ENCODE peak calls at places on chromosomes 5 and 9, in five cellular contexts. B is C1 segment of cervical spinal cord, K is posterior cingulate gyrus, G is NCI-H1105, R is dermis blood vessel endothelial cell. X is an unnamed sample.

GRCh38 chr9:84697494-84698114 is 28.1 kb downstream of the NTRK2 start:
- DNase-seq in G (peak; percentile 50), R (peak; percentile 61), K (peak; percentile 68), B (no peak), X (peak; percentile 25)

GRCh38 chr9:69605406-69605805 is 66.8 kb downstream of the APBA1 start:
- DNase-seq in B (no peak), K (no peak), G (no peak), R (peak; percentile 45), X (peak; percentile 51)

GRCh38 chr5:154260860-154261235 is 70.3 kb downstream of the GALNT10 start:
- DNase-seq in R (no peak), K (no peak), G (no peak), B (no peak), X (no peak)

GRCh38 chr5:3359642-3360041 is 236.0 kb upstream of the IRX1 start:
- DNase-seq in B (no peak), R (no peak), K (no peak), G (no peak), X (no peak)

GRCh38 chr5:79849486-79850315 is 141.4 kb downstream of the MTX3 start:
- DNase-seq in G (no peak), K (no peak), R (no peak), B (no peak), X (no peak)

GRCh38 chr9:134457321-134457923 is 131.2 kb downstream of the RXRA start:
- DNase-seq in R (no peak), B (no peak), K (no peak), G (no peak), X (no peak)

GRCh38 chr9:93205896-93206575 is 22.1 kb downstream of the WNK2 start:
- DNase-seq in B (no peak), R (no peak), G (no peak), K (no peak), X (no peak)

GRCh38 chr5:32059779-32060178 is 114.3 kb downstream of the GOLPH3 start:
- DNase-seq in B (no peak), G (no peak), R (no peak), K (no peak), X (no peak)

GRCh38 chr9:124248992-124249391 is 8.8 kb upstream of the NEK6 start:
- DNase-seq in K (no peak), B (no peak), R (no peak), G (no peak), X (no peak)

GRCh38 chr5:133364916-133365315 is 247.4 kb downstream of the FSTL4 start:
- DNase-seq in R (no peak), G (no peak), B (no peak), K (no peak), X (no peak)

GRCh38 chr5:54743997-54744788 is 226.6 kb downstream of the SNX18 start:
- DNase-seq in K (no peak), B (no peak), G (no peak), R (peak; percentile 68), X (peak; percentile 56)

GRCh38 chr5:133455681-133456080 is 156.7 kb downstream of the FSTL4 start:
- DNase-seq in G (no peak), K (no peak), B (no peak), R (no peak), X (no peak)

GRCh38 chr9:112796485-112796884 is 45.9 kb downstream of the SNX30 start:
- DNase-seq in G (no peak), R (no peak), K (no peak), B (no peak), X (no peak)

GRCh38 chr9:76159288-76159926 is 234.8 kb downstream of the RFK start:
- DNase-seq in K (no peak), R (no peak), G (no peak), B (no peak), X (no peak)

GRCh38 chr5:79346420-79346824 is 110.5 kb downstream of the JMY start:
- DNase-seq in G (no peak), R (no peak), B (no peak), K (no peak), X (no peak)

GRCh38 chr9:136995772-136996308 is 528 bp downstream of the CLIC3 start:
- DNase-seq in G (no peak), R (no peak), B (no peak), K (no peak), X (no peak)

GRCh38 chr9:35287986-35288515 is 126.2 kb downstream of the UNC13B start:
- DNase-seq in R (peak; percentile 21), K (no peak), G (no peak), B (no peak), X (peak; percentile 37)

GRCh38 chr9:115300116-115300515 is 182.2 kb upstream of the TNC start:
- DNase-seq in B (no peak), G (no peak), R (no peak), K (no peak), X (no peak)

GRCh38 chr9:76414656-76415055 is 20.4 kb upstream of the RFK start:
- DNase-seq in K (no peak), R (peak; percentile 85), B (no peak), G (no peak), X (no peak)

GRCh38 chr5:131245948-131246347 is 17.9 kb upstream of the CDC42SE2 start:
- DNase-seq in K (no peak), G (no peak), B (no peak), R (no peak), X (no peak)

GRCh38 chr9:124526174-124526573 is 19.0 kb upstream of the NR5A1 start:
- DNase-seq in R (no peak), B (no peak), K (no peak), G (no peak), X (no peak)

GRCh38 chr5:174175869-174176268 is 130.4 kb downstream of the NSG2 start:
- DNase-seq in B (no peak), R (no peak), G (no peak), K (peak; percentile 25), X (no peak)

GRCh38 chr5:150119421-150120061 is 33.2 kb upstream of the CSF1R start:
- DNase-seq in G (no peak), K (no peak), B (no peak), R (peak; percentile 35), X (no peak)

GRCh38 chr5:125823572-125823971 is 599.6 kb upstream of the GRAMD2B start:
- DNase-seq in B (no peak), R (no peak), K (no peak), G (no peak), X (no peak)

GRCh38 chr9:35552837-35553236 is 52.2 kb upstream of the TESK1 start:
- DNase-seq in B (no peak), G (no peak), R (no peak), K (no peak), X (no peak)

GRCh38 chr9:92711844-92712243 is 41.9 kb upstream of the IPPK start:
- DNase-seq in B (no peak), G (no peak), K (no peak), R (peak; percentile 28), X (no peak)

GRCh38 chr5:176542596-176543427 is 5.6 kb upstream of the RNF44 start:
- DNase-seq in B (no peak), G (no peak), K (no peak), R (peak; percentile 52), X (no peak)

GRCh38 chr9:74035786-74036185 is 461.3 kb upstream of the RORB start:
- DNase-seq in B (no peak), K (no peak), R (no peak), G (peak; percentile 32), X (no peak)

GRCh38 chr9:21078702-21079101 is 960 bp upstream of the IFNB1 start:
- DNase-seq in G (no peak), K (no peak), B (no peak), R (no peak), X (no peak)

GRCh38 chr9:132631685-132632084 is 38.1 kb downstream of the DDX31 start:
- DNase-seq in K (no peak), B (no peak), R (no peak), G (no peak), X (no peak)

GRCh38 chr5:55134053-55134722 is 25.8 kb upstream of the GPX8 start:
- DNase-seq in R (no peak), K (no peak), B (no peak), G (no peak), X (no peak)

GRCh38 chr9:127370651-127371648 is 26.0 kb upstream of the SLC2A8 start:
- DNase-seq in R (no peak), B (no peak), G (no peak), K (no peak), X (no peak)

GRCh38 chr5:31469886-31470285 is 62.0 kb downstream of the DROSHA start:
- DNase-seq in R (no peak), B (no peak), G (no peak), K (no peak), X (no peak)

GRCh38 chr5:179115845-179116524 is 55.8 kb downstream of the ZNF354C start:
- DNase-seq in B (no peak), K (no peak), G (no peak), R (no peak), X (no peak)

GRCh38 chr5:67160985-67161384 is 35.6 kb downstream of the CD180 start:
- DNase-seq in G (no peak), B (no peak), K (no peak), R (no peak), X (no peak)

GRCh38 chr5:144421411-144421810 is 250.7 kb downstream of the KCTD16 start:
- DNase-seq in G (no peak), R (no peak), B (no peak), K (no peak), X (no peak)

GRCh38 chr5:168782172-168782571 is 203.0 kb upstream of the PANK3 start:
- DNase-seq in K (no peak), R (no peak), G (peak; percentile 47), B (no peak), X (peak; percentile 4)

GRCh38 chr5:163916376-163916775 is 411.0 kb downstream of the MAT2B start:
- DNase-seq in K (no peak), G (no peak), R (peak; percentile 11), B (peak; percentile 6), X (no peak)

GRCh38 chr5:141513627-141514329 is 24.9 kb downstream of the PCDHGC5 start:
- DNase-seq in B (peak; percentile 71), R (peak; percentile 69), G (peak; percentile 59), K (peak; percentile 84), X (peak; percentile 82)

GRCh38 chr5:131466171-131466766 is 168.8 kb downstream of the RAPGEF6 start:
- DNase-seq in G (no peak), R (no peak), K (no peak), B (no peak), X (no peak)